ENCODE peak calls at places on chromosome 9, in eight cellular contexts. T, Y, W, A, O, J, K and C are unnamed samples.

GRCh38 chr9:128208386-128208785 is 5.2 kb downstream of the DNM1 start:
- DNase-seq in A (no peak), Y (no peak), W (no peak), J (no peak), K (no peak), O (no peak), T (no peak), C (no peak)

GRCh38 chr9:96663506-96664120 is 8.5 kb upstream of the PRXL2C start:
- DNase-seq in W (no peak), Y (no peak), A (no peak), O (no peak), K (no peak), T (peak), J (no peak), C (no peak)

GRCh38 chr9:126440938-126441337 is 114.3 kb downstream of the MVB12B start:
- DNase-seq in T (no peak), O (no peak), A (no peak), J (no peak), Y (no peak), W (peak), K (no peak), C (no peak)

GRCh38 chr9:17063535-17064135 is 71.2 kb upstream of the CNTLN start:
- DNase-seq in A (peak), O (peak), W (peak), J (peak), Y (peak), K (peak), T (peak), C (no peak)

GRCh38 chr9:110240198-110240597 is 16.1 kb downstream of the TXN start:
- DNase-seq in Y (no peak), W (no peak), O (no peak), T (no peak), J (no peak), K (no peak), A (no peak), C (no peak)

GRCh38 chr9:93111371-93112115 is 15.5 kb downstream of the CARD19 start:
- DNase-seq in Y (peak), J (no peak), K (no peak), T (peak), W (no peak), A (no peak), O (no peak), C (no peak)

GRCh38 chr9:135516132-135516860 is 4.9 kb upstream of the LCN1 start:
- DNase-seq in T (no peak), Y (no peak), A (no peak), J (peak), K (no peak), O (no peak), W (no peak), C (no peak)

GRCh38 chr9:27333241-27334052 is 36.5 kb upstream of the EQTN start:
- DNase-seq in J (peak), Y (peak), K (peak), T (peak), A (peak), O (peak), W (peak), C (peak)